ENCODE peak calls at places on chromosomes 16 and 17, in seven cellular contexts. G, I, X, U, D, O and W are unnamed samples.

GRCh38 chr17:67375054-67375427 is 2.0 kb upstream of the PITPNC1 start:
- DNase-seq in X (no peak), O (no peak), G (no peak), I (no peak), U (no peak), D (no peak), W (no peak)

GRCh38 chr17:79912552-79913330 is 73.5 kb upstream of the CBX4 start:
- DNase-seq in D (no peak), G (no peak), O (no peak), I (no peak), X (no peak), U (no peak), W (no peak)

GRCh38 chr17:66330646-66331037 is 28.2 kb downstream of the PRKCA start:
- DNase-seq in O (no peak), D (no peak), X (no peak), G (no peak), I (no peak), U (no peak), W (no peak)

GRCh38 chr17:80780381-80781187 is 211.1 kb upstream of the CHMP6 start:
- DNase-seq in D (no peak), G (peak; percentile 45), O (no peak), U (peak; percentile 61), I (no peak), X (no peak), W (peak; percentile 95)

GRCh38 chr16:49452568-49452967 is 79.0 kb downstream of the C16orf78 start:
- DNase-seq in I (no peak), U (no peak), O (no peak), G (peak; percentile 52), X (no peak), D (no peak), W (no peak)

GRCh38 chr17:40190197-40191021 is 13.1 kb downstream of the RAPGEFL1 start:
- DNase-seq in G (peak; percentile 63), D (peak; percentile 83), I (peak; percentile 28), O (peak; percentile 38), U (no peak), X (no peak), W (peak; percentile 64)

GRCh38 chr17:76461765-76462555 is 5.4 kb upstream of the AANAT start:
- DNase-seq in U (no peak), O (no peak), I (no peak), X (no peak), D (no peak), G (no peak), W (no peak)

GRCh38 chr16:22743401-22743800 is 70.6 kb upstream of the HS3ST2 start:
- DNase-seq in G (no peak), D (no peak), I (no peak), U (no peak), O (no peak), X (no peak), W (no peak)

GRCh38 chr16:64711596-64711995 is 410.3 kb downstream of the CDH11 start:
- DNase-seq in X (no peak), U (no peak), D (no peak), I (no peak), O (no peak), G (no peak), W (no peak)

GRCh38 chr16:14289692-14290340 is 218.7 kb downstream of the MRTFB start:
- DNase-seq in U (no peak), O (peak; percentile 46), D (peak; percentile 54), I (peak; percentile 34), G (peak; percentile 68), X (peak; percentile 64), W (peak; percentile 78)

GRCh38 chr17:45372325-45372869 is 55.6 kb upstream of the MAP3K14 start:
- DNase-seq in X (no peak), I (peak; percentile 43), U (no peak), D (no peak), G (no peak), O (no peak), W (no peak)

GRCh38 chr17:79217473-79218135 is 143.0 kb downstream of the ENGASE start:
- DNase-seq in G (no peak), I (no peak), X (no peak), U (no peak), O (no peak), D (no peak), W (no peak)

GRCh38 chr17:46766493-46767491 is 51.7 kb downstream of the WNT3 start:
- DNase-seq in U (no peak), G (no peak), I (no peak), O (no peak), D (peak; percentile 49), X (no peak), W (no peak)

GRCh38 chr17:19492140-19492539 is 41.5 kb upstream of the SLC47A1 start:
- DNase-seq in X (no peak), I (no peak), U (no peak), O (no peak), D (no peak), G (no peak), W (no peak)

GRCh38 chr17:8375738-8376259 is 705 bp downstream of the KRABD2 start:
- DNase-seq in U (peak; percentile 54), D (no peak), X (no peak), I (no peak), O (no peak), G (peak; percentile 26), W (no peak)

GRCh38 chr17:8377422-8377821 is 918 bp upstream of the KRABD2 start:
- DNase-seq in X (no peak), D (no peak), O (no peak), I (no peak), G (no peak), U (no peak), W (no peak)

GRCh38 chr17:8372422-8372821 is 4.1 kb downstream of the KRABD2 start:
- DNase-seq in I (peak; percentile 19), D (no peak), O (peak; percentile 87), G (no peak), X (no peak), U (no peak), W (no peak)

GRCh38 chr17:8380049-8380448 is 2.9 kb downstream of the RPL26 start:
- DNase-seq in G (no peak), O (no peak), I (no peak), U (no peak), X (no peak), D (no peak), W (no peak)

GRCh38 chr17:8376302-8377067 is at the start of gene KRABD2:
- DNase-seq in U (peak; percentile 96), I (peak; percentile 79), O (peak; percentile 91), G (peak; percentile 95), D (peak; percentile 98), X (peak; percentile 76), W (peak; percentile 91)
- TF ChIP-seq CTCF in U (peak; percentile 66), I (no peak), O (peak; percentile 64), G (peak; percentile 68), D (peak; percentile 63), X (peak; percentile 68), W (peak; percentile 73)

GRCh38 chr16:10601444-10602401 is 21.3 kb upstream of the EMP2 start:
- DNase-seq in D (no peak), O (no peak), U (no peak), I (no peak), G (no peak), X (no peak), W (no peak)
- TF ChIP-seq EZH2phosphoT487 in D (no peak), O (no peak), U (no peak), I (no peak), G (no peak), X (no peak), W (no peak)

GRCh38 chr16:3358884-3359283 is 3.2 kb downstream of the OR2C1 start:
- DNase-seq in X (no peak), U (no peak), D (no peak), G (no peak), O (no peak), I (no peak), W (no peak)
- H3K9me3 ChIP-seq in X (no peaks in the 10 kb centered on the region), U (no peaks in the 10 kb centered on the region), D (no peaks in the 10 kb centered on the region), G (no peaks in the 10 kb centered on the region), O (no peaks in the 10 kb centered on the region), I (no peaks in the 10 kb centered on the region), W (no peaks in the 10 kb centered on the region)

DNA sequence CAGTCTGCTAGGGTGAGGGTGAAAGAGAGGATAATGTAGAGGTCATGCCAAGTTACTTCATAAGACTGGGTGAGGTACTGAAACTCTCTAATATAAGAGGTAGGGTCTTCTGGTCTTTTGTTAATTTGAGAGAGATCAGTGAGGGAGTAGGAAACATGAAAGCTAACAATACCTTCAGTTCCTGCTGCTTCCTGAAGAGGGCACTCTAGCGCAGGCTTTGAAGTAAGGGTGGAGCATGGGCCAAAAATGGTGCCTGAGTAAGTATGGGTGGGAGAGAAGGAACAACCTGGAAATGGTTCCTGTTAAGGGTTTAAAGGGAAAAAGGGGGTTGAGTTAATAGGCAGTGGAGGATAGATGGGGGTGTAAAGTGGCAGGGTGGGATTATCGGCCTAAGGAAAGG is 2449.5 kb downstream of the TP53TG3F start:
- DNase-seq in X (peak; percentile 32), D (peak; percentile 1), U (no peak), O (no peak), I (no peak), G (no peak), W (peak; percentile 3)
- TF ChIP-seq CTCF in X (peak; percentile 86), D (peak; percentile 42), U (no peak), O (peak; percentile 33), I (peak; percentile 33), G (peak; percentile 18), W (peak; percentile 78)

GRCh38 chr16:12296406-12296805 is 319.9 kb downstream of the SNX29 start:
- DNase-seq in U (no peak), G (no peak), D (no peak), I (no peak), O (no peak), X (no peak), W (no peak)

GRCh38 chr16:12294471-12294870 is 317.9 kb downstream of the SNX29 start:
- DNase-seq in X (no peak), D (no peak), O (no peak), U (no peak), I (no peak), G (no peak), W (no peak)

GRCh38 chr16:12296991-12297390 is 320.5 kb downstream of the SNX29 start:
- DNase-seq in G (no peak), O (no peak), U (no peak), I (no peak), X (no peak), D (no peak), W (peak; percentile 75)

GRCh38 chr16:12293913-12294312 is 317.4 kb downstream of the SNX29 start:
- DNase-seq in G (no peak), I (no peak), X (no peak), D (no peak), O (no peak), U (no peak), W (no peak)

DNA sequence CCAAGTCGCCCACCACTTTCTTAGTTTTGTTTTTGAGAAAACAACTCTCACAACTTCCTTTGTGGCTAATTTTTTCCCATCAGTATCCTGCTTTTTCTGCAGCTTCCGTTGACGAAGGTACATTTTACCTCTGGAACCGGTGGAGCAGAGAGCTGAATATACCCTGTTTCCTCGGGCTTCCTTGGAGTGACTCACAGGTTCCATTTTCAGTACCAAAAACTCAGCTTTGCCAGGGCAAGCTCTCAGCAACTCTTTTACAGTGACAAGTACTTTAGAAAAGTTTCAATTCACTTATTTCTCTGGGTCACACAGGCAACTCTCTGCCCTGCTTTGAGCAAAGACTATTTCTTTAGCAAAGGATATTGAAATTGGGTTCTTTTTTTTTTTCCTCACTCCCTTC is 318.9 kb downstream of the SNX29 start:
- DNase-seq in G (no peak), I (no peak), U (no peak), D (no peak), O (no peak), X (no peak), W (peak; percentile 67)
- TF ChIP-seq EZH2phosphoT487 in G (no peak), I (no peak), U (no peak), D (no peak), O (no peak), X (no peak), W (no peak)